ENCODE peak calls at places on chromosomes 13 and 19, in eight cellular contexts. Q, O, T, E, I, R, W and L are unnamed samples.

GRCh38 chr13:30446122-30446500 is 19.6 kb downstream of the HMGB1 start:
- DNase-seq in R (no peak), E (no peak), O (no peak), Q (no peak), T (no peak), W (no peak), I (no peak), L (no peak)

GRCh38 chr13:25286308-25286968 is 850 bp downstream of the MTMR6 start:
- DNase-seq in O (no peak), Q (peak), I (no peak), W (no peak), E (no peak), R (no peak), T (peak), L (no peak)

GRCh38 chr19:9917322-9917721 is 19.0 kb downstream of the OLFM2 start:
- DNase-seq in R (no peak), O (peak), T (peak), W (no peak), Q (peak), I (peak), E (peak), L (no peak)

GRCh38 chr13:108306768-108307332 is 37.3 kb downstream of the TNFSF13B start:
- DNase-seq in T (no peak), I (no peak), E (no peak), R (no peak), W (no peak), Q (no peak), O (no peak), L (no peak)

GRCh38 chr13:66992683-66993082 is 237.5 kb downstream of the PCDH9 start:
- DNase-seq in T (no peak), W (no peak), I (no peak), O (no peak), E (no peak), Q (no peak), R (no peak), L (no peak)

GRCh38 chr19:45408121-45408520 is 1.7 kb downstream of the POLR1G start:
- DNase-seq in E (no peak), I (no peak), O (no peak), Q (no peak), T (no peak), W (no peak), R (no peak), L (no peak)

GRCh38 chr19:32287086-32287485 is 58.3 kb upstream of the ZNF507 start:
- DNase-seq in Q (no peak), R (no peak), E (no peak), T (no peak), W (no peak), I (no peak), O (no peak), L (no peak)

GRCh38 chr19:48330012-48330681 is 4.8 kb downstream of the EMP3 start:
- DNase-seq in O (no peak), R (peak), I (peak), T (peak), E (peak), Q (no peak), W (peak), L (peak)

GRCh38 chr13:26721251-26721939 is 39.2 kb downstream of the GPR12 start:
- DNase-seq in T (no peak), O (no peak), I (no peak), E (peak), Q (no peak), W (peak), R (no peak), L (peak)

GRCh38 chr13:54183166-54183565 is 1154.6 kb downstream of the OLFM4 start:
- DNase-seq in Q (no peak), W (no peak), I (no peak), T (no peak), R (no peak), E (no peak), O (no peak), L (no peak)

GRCh38 chr19:30226464-30227070 is 145.6 kb upstream of the ZNF536 start:
- DNase-seq in Q (peak), R (no peak), E (no peak), T (no peak), O (peak), W (no peak), I (no peak), L (no peak)

GRCh38 chr13:110119943-110120905 is 186.7 kb downstream of the COL4A1 start:
- DNase-seq in T (no peak), I (no peak), E (no peak), W (no peak), R (no peak), Q (peak), O (peak), L (no peak)

GRCh38 chr13:48902421-48902820 is 73.3 kb upstream of the FNDC3A start:
- DNase-seq in T (peak), O (no peak), W (no peak), Q (peak), I (no peak), E (no peak), R (no peak), L (no peak)

GRCh38 chr13:97600438-97601080 is 166.6 kb downstream of the RAP2A start:
- DNase-seq in I (no peak), W (no peak), Q (peak), O (no peak), T (no peak), R (no peak), E (no peak), L (no peak)

GRCh38 chr13:78759704-78760103 is 100.7 kb upstream of the OBI1 start:
- DNase-seq in E (no peak), T (peak), Q (no peak), I (no peak), W (no peak), O (no peak), R (no peak), L (no peak)

GRCh38 chr13:98405107-98405571 is 171.8 kb downstream of the STK24 start:
- DNase-seq in T (peak), Q (peak), I (peak), E (no peak), R (no peak), W (no peak), O (no peak), L (no peak)

GRCh38 chr19:48819366-48819816 is 8.6 kb upstream of the BCAT2 start:
- DNase-seq in R (peak), O (no peak), I (peak), T (no peak), Q (peak), W (no peak), E (peak), L (peak)

GRCh38 chr13:44237276-44237767 is 136.3 kb upstream of the SERP2 start:
- DNase-seq in R (peak), I (no peak), W (no peak), E (no peak), T (peak), Q (peak), O (no peak), L (no peak)

GRCh38 chr13:33606692-33607091 is 211.3 kb upstream of the RFC3 start:
- DNase-seq in R (no peak), I (no peak), E (no peak), O (no peak), Q (peak), T (peak), W (no peak), L (no peak)

GRCh38 chr19:13018037-13018914 is 23.0 kb downstream of the NFIX start:
- DNase-seq in I (no peak), T (no peak), R (no peak), E (peak), W (no peak), Q (peak), O (no peak), L (peak)

GRCh38 chr13:72651196-72651595 is 76.2 kb downstream of the MZT1 start:
- DNase-seq in T (peak), W (no peak), R (no peak), I (no peak), Q (no peak), E (no peak), O (no peak), L (no peak)

GRCh38 chr13:31213681-31214289 is 14.0 kb downstream of the B3GLCT start:
- DNase-seq in W (no peak), O (no peak), R (no peak), T (no peak), E (no peak), I (no peak), Q (peak), L (no peak)

DNA sequence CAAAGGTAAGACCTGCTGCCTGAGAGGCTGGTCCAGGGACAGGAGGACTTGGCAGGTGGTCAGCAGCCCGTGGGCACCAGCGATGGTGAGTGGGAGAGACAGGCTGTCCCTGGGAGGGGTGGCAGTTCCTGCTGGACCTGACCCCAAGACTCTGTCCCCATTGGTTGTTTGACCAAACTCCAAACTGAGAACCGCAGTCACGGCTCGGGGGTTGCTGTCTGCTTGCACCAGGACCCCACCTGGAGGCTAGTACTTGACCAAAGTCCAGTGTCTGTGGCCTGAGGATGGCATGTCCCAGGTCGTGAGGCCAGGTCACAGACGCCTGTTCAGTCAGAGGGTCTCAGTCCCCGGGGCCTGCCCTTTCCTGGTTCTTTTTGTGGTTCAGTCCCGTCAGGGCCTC is 9.9 kb upstream of the ZNF14 start:
- DNase-seq in W (no peak), Q (no peak), E (no peak), O (no peak), R (no peak), I (no peak), T (no peak), L (no peak)
- H3K27ac ChIP-seq in W (no peak), Q (no peak), E (no peak), O (no peak), R (no peak), I (no peak), T (no peak), L (no peak)

DNA sequence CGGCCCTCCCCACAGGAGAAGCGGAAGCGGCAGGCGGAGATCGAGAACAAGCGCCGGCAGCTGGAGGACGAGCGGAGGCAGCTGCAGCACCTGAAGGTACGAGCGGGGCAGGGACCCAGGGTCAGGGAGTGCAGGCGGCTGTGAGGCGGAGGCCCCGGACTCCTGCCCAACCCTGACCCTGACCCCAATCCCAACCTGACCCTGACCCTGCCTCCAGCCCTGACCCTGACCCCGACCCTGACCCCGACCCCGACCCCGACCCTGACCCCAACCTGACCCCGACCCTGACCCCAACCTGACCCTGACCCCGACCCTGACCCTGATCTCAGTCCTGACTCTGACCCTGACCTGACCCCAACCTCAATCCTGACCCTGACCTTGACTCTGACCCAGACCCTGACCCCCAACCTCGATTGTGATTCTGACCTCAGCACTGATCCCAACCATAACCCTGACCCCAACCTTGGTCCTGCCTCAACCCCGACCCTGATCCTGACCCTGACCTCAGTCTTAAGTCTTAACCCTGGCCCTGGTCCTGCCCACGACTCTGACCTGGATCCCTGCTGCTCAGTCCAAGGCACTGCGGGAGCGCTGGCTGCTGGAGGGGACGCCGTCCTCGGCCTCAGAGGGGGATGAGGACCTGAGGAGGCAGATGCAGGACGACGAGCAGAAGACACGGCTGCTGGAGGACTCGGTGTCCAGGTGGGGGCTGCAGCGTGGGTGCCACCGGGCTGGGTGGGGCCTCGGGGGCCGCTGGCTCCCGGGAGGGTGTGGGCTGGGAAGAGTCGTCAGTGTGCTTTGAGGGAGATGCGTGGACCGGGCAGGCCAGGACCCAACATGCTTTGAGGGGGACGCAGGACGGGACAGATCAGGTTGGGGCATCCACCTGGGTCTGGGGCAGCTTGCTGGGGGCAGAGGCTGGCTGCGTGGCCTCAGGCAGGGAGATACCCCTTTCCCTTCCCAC is 18.5 kb downstream of the PALM start:
- DNase-seq in W (no peak), E (no peak), T (no peak), I (no peak), O (no peak), R (no peak), Q (no peak), L (no peak)
- H3K27ac ChIP-seq in W (peak), E (peak), T (no peak), I (peak), O (no peak), R (peak), Q (no peak), L (peak)

DNA sequence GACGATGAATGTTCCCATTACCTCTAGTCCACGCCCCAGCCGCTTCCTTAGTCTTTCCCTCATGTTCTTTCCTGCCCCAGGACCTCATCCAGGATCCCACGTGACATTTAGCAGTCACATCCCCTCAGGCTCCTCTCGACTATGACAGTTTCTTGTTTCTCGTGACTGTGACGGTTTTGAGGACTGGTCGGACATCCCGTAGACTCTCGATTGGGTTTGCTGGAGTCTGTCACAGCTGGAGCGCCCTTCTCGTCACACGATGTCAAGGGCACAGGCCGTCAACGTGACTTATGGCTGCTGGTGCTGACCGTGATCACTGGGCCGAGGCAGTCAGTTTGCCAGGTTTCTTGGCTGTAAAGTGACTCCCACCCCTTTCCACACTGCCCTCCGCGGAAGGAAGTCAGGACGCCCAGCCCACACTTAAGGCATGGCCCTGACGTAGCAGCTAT is 22.8 kb downstream of the ELAVL1 start:
- DNase-seq in T (no peak), R (no peak), I (no peak), E (no peak), W (peak), O (no peak), Q (no peak), L (no peak)
- H3K27ac ChIP-seq in T (no peak), R (no peak), I (no peak), E (no peak), W (peak), O (no peak), Q (no peak), L (peak)

GRCh38 chr19:3683866-3684816 is 16.1 kb downstream of the PIP5K1C start:
- DNase-seq in Q (no peak), W (no peak), O (no peak), T (no peak), R (no peak), I (no peak), E (no peak), L (no peak)
- H3K27ac ChIP-seq in Q (no peak), W (peak), O (no peak), T (no peak), R (no peak), I (no peak), E (peak), L (no peak)

GRCh38 chr19:15200575-15201364 is at the start of gene NOTCH3:
- DNase-seq in T (peak), I (no peak), Q (peak), O (no peak), W (no peak), E (no peak), R (no peak), L (no peak)
- H3K27ac ChIP-seq in T (peak), I (peak), Q (peak), O (peak), W (peak), E (peak), R (peak), L (peak)

GRCh38 chr13:99523838-99524237 is 22.6 kb downstream of the TM9SF2 start:
- DNase-seq in T (no peak), Q (no peak), I (no peak), R (no peak), O (no peak), E (no peak), W (no peak), L (no peak)

GRCh38 chr13:99528547-99528946 is 27.3 kb downstream of the TM9SF2 start:
- DNase-seq in Q (no peak), R (no peak), T (peak), W (no peak), E (no peak), I (no peak), O (no peak), L (no peak)

GRCh38 chr13:99525967-99526366 is 24.7 kb downstream of the TM9SF2 start:
- DNase-seq in I (no peak), Q (no peak), E (no peak), T (no peak), O (no peak), R (no peak), W (peak), L (no peak)

GRCh38 chr13:99526549-99526948 is 25.3 kb downstream of the TM9SF2 start:
- DNase-seq in O (no peak), R (no peak), E (no peak), T (no peak), Q (no peak), W (no peak), I (no peak), L (no peak)

DNA sequence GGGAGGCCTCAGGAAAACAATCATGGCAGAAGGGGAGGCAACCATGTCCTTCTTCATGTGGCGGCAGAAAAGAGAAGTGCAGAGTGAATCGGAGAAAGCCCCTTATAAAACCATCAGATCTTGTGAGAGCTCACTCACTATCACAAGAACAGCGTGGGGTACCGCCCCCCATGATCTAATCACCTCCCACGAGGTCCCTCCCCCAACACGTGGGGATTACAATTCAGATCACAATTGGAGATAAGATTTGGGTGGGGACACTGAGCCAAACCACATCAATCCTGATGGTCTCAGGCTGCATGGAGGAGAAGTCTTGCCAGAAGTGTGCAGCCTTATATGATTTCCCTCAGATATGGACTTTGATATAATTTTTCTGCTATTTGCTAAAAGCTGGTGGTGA is 26.1 kb downstream of the TM9SF2 start:
- DNase-seq in O (no peak), T (no peak), E (no peak), Q (no peak), R (no peak), I (no peak), W (no peak), L (no peak)
- H3K27ac ChIP-seq in O (no peak), T (peak), E (no peak), Q (no peak), R (no peak), I (no peak), W (no peak), L (no peak)